ENCODE peak calls at places on chromosomes 7 and 10, in four cellular contexts. R is breast epithelium; M is fibroblast of lung; Z is CD8-positive, alpha-beta T cell. F is an unnamed sample.

GRCh38 chr10:35896011-35896410 is 253.9 kb upstream of the FZD8 start:
- DNase-seq in R (no peak), M (peak; percentile 77), Z (no peak), F (no peak)

GRCh38 chr7:121752706-121753105 is 120.3 kb upstream of the PTPRZ1 start:
- DNase-seq in R (no peak), M (peak; percentile 13), Z (no peak), F (no peak)

GRCh38 chr7:127710635-127711034 is 58.6 kb downstream of the SND1 start:
- DNase-seq in R (no peak), M (no peak), Z (no peak), F (no peak)

GRCh38 chr7:100431286-100431735 is 1.7 kb downstream of the MEPCE start:
- DNase-seq in R (no peak), M (no peak), Z (no peak), F (peak; percentile 74)

GRCh38 chr7:122013070-122013469 is 131.0 kb downstream of the AASS start:
- DNase-seq in R (no peak), M (no peak), Z (no peak), F (no peak)

GRCh38 chr10:86261933-86262665 is 104.5 kb downstream of the GRID1 start:
- DNase-seq in R (peak; percentile 16), M (no peak), Z (no peak), F (peak; percentile 24)

GRCh38 chr10:36779238-36779846 is 346.1 kb upstream of the ANKRD30A start:
- DNase-seq in R (no peak), M (peak; percentile 51), Z (no peak), F (no peak)

GRCh38 chr7:81231203-81231922 is 312.5 kb upstream of the SEMA3C start:
- DNase-seq in R (no peak), M (no peak), Z (no peak), F (no peak)

DNA sequence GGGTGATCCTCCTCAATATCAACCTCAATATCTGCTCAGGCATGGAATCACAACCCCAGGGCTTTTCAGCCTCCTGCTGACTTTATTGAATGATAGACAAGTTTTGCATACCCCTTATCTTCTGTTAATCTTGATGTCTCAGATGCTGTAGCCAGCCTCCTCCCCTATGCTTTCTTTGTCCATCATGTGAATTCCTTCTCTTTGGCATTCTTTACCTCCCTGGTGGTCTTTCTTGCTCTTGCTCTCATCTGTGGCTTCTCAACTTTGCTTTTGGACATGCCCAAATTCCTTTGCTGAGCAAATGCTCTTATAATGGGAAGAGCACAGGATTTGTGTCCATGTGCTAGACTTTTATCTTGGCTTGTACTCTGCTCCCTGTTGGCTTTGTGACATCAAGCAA is 73.4 kb upstream of the FAM13C start:
- DNase-seq in R (no peak), M (peak; percentile 32), Z (no peak), F (no peak)
- H3K27ac ChIP-seq in R (no peak overlapping the region), M (no peak overlapping the region), Z (no peak overlapping the region), F (no peak overlapping the region)

GRCh38 chr7:2990949-2991470 is 52.7 kb downstream of the CARD11 start:
- DNase-seq in R (no peak), M (no peak), Z (no peak), F (no peak)

GRCh38 chr7:2982831-2983230 is 60.8 kb downstream of the CARD11 start:
- DNase-seq in R (no peak), M (no peak), Z (peak; percentile 59), F (no peak)

GRCh38 chr7:2985866-2986265 is 57.8 kb downstream of the CARD11 start:
- DNase-seq in R (no peak), M (no peak), Z (no peak), F (no peak)

GRCh38 chr7:2982401-2982800 is 61.3 kb downstream of the CARD11 start:
- DNase-seq in R (no peak), M (no peak), Z (no peak), F (no peak)

GRCh38 chr7:2986561-2986960 is 57.1 kb downstream of the CARD11 start:
- DNase-seq in R (no peak), M (no peak), Z (no peak), F (no peak)
- H3K4me1 ChIP-seq in R (no peaks in the 10 kb centered on the region), M (no peaks in the 10 kb centered on the region), Z (peaks cover 32% of the 10 kb centered on the region), F (no peaks in the 10 kb centered on the region)

DNA sequence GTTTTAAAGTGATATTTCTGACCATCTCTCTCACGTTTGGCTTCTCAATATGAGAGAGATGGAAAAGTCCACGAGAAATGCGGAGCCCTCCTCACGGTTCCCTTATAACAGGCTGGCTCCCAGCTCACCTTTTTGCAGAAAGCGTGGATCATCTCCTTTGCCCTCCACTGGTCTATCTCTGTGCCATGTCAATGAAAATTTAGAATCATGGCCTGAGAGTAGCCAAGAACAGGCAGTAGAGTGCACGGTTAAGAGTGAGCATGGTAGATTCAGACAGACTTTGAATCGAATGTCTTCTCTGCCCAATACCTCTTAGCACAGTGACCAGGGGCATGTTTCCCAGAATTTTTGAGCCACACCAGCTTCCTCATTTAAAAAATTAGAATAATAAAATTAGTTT is 1.1 kb downstream of the GIMAP7 start:
- DNase-seq in R (no peak), M (no peak), Z (peak; percentile 16), F (no peak)
- H3K27ac ChIP-seq in R (no peak overlapping the region), M (no peak overlapping the region), Z (peak overlapping the region; percentile 69), F (no peak overlapping the region)

DNA sequence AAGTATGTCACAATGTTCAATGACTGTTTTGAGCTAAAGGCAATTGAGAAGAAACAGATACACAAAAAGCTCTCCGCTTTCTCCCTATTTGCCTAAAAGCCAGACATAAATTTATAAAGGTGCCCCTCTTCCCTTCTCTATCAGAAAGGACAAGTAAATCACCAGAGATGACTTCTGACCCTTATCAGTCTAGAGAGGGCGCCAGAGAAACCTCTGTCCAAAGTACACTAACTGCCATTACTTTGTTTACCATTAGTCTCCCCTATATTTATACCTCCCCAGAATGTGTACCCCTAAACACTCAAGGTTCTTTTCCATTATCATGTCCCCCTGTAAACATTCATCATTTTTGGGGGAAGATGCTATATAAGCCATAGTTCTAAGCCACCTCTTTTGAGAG is 49.3 kb downstream of the TPK1 start:
- DNase-seq in R (no peak), M (no peak), Z (no peak), F (no peak)
- H3K4me1 ChIP-seq in R (no peaks in the 10 kb centered on the region), M (no peaks in the 10 kb centered on the region), Z (no peaks in the 10 kb centered on the region), F (no peaks in the 10 kb centered on the region)

DNA sequence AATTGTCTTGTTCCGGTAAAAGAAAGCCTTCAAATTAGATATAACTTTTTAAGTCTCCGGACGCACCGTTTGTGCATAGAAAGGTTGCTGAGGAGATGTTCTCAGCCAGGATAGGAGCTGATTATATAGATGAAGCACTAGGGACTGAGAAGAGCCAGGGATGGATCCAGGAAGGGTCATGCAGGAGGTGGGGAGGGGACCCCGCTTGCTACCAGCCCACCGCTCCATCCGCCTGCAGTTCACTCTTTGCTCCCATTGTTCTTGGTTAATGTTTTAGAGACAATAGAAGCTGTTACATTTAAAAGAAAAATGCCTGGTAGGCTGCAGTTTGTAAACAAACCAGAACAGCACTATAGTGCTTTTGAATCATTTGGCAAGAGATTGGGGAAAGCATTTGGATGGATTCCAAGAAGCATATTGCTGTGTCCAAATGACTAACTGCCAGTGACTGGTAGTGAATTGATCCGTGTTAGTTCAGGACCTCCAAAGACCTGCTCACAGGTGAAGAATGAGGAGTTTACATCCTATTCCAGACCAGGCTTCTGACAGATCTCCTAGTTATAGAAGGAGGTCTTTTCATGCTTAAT is 175.9 kb upstream of the TAC1 start:
- DNase-seq in R (no peak), M (no peak), Z (no peak), F (no peak)
- H3K27ac ChIP-seq in R (no peak overlapping the region), M (no peak overlapping the region), Z (no peak overlapping the region), F (no peak overlapping the region)

GRCh38 chr10:14585287-14586193 is 189.2 kb downstream of the FAM107B start:
- DNase-seq in R (no peak), M (no peak), Z (no peak), F (no peak)
- H3K4me1 ChIP-seq in R (no peaks in the 10 kb centered on the region), M (peaks cover 6% of the 10 kb centered on the region), Z (peaks cover 95% of the 10 kb centered on the region), F (peaks cover 32% of the 10 kb centered on the region)

F was measured in pancreas.